ENCODE peak calls at places on chromosomes 11 and 22, in ten cellular contexts. One of them, this sample, is unnamed.

GRCh38 chr11:8814923-8815240 is 96.1 kb upstream of the AKIP1 start:
- DNase-seq in colonic mucosa: no peak
- DNase-seq in lower leg skin: no peak
- DNase-seq in retinal pigment epithelial cell: no peak
- DNase-seq in transverse colon: no peak
- DNase-seq in psoas muscle: no peak
- DNase-seq in AG04449: no peak
- DNase-seq in mammary epithelial cell: no peak
- DNase-seq in lung: no peak
- DNase-seq in body of pancreas: no peak
- DNase-seq in this sample: no peak

GRCh38 chr22:32558681-32559355 is 84.2 kb downstream of the FBXO7 start:
- DNase-seq in lower leg skin: peak
- DNase-seq in body of pancreas: peak
- DNase-seq in transverse colon: peak
- DNase-seq in AG04449: no peak
- DNase-seq in lung: peak
- DNase-seq in colonic mucosa: peak
- DNase-seq in retinal pigment epithelial cell: peak
- DNase-seq in mammary epithelial cell: peak
- DNase-seq in psoas muscle: peak
- DNase-seq in this sample: peak

GRCh38 chr11:128620306-128621175 is 33.2 kb upstream of the ETS1 start:
- DNase-seq in psoas muscle: no peak
- DNase-seq in AG04449: no peak
- DNase-seq in transverse colon: no peak
- DNase-seq in body of pancreas: no peak
- DNase-seq in retinal pigment epithelial cell: no peak
- DNase-seq in lower leg skin: no peak
- DNase-seq in lung: no peak
- DNase-seq in mammary epithelial cell: no peak
- DNase-seq in colonic mucosa: no peak
- DNase-seq in this sample: no peak

GRCh38 chr22:41963453-41964105 is 5.7 kb upstream of the SEPTIN3 start:
- DNase-seq in colonic mucosa: no peak
- DNase-seq in retinal pigment epithelial cell: peak
- DNase-seq in lower leg skin: no peak
- DNase-seq in transverse colon: no peak
- DNase-seq in AG04449: no peak
- DNase-seq in mammary epithelial cell: no peak
- DNase-seq in body of pancreas: no peak
- DNase-seq in lung: peak
- DNase-seq in psoas muscle: no peak
- DNase-seq in this sample: no peak

GRCh38 chr22:44577391-44578114 is 79.5 kb upstream of the RTL6 start:
- DNase-seq in lung: no peak
- DNase-seq in AG04449: no peak
- DNase-seq in retinal pigment epithelial cell: no peak
- DNase-seq in psoas muscle: peak
- DNase-seq in transverse colon: no peak
- DNase-seq in colonic mucosa: no peak
- DNase-seq in mammary epithelial cell: no peak
- DNase-seq in body of pancreas: no peak
- DNase-seq in lower leg skin: no peak
- DNase-seq in this sample: peak

GRCh38 chr22:44972363-44973083 is 37.3 kb downstream of the PHF21B start:
- DNase-seq in lung: no peak
- DNase-seq in lower leg skin: no peak
- DNase-seq in mammary epithelial cell: no peak
- DNase-seq in AG04449: no peak
- DNase-seq in body of pancreas: no peak
- DNase-seq in psoas muscle: no peak
- DNase-seq in transverse colon: peak
- DNase-seq in colonic mucosa: no peak
- DNase-seq in retinal pigment epithelial cell: no peak
- DNase-seq in this sample: peak

GRCh38 chr11:62909107-62909894 is 11.9 kb downstream of the CHRM1 start:
- DNase-seq in transverse colon: peak
- DNase-seq in retinal pigment epithelial cell: no peak
- DNase-seq in body of pancreas: peak
- DNase-seq in AG04449: no peak
- DNase-seq in mammary epithelial cell: peak
- DNase-seq in psoas muscle: peak
- DNase-seq in lung: peak
- DNase-seq in colonic mucosa: peak
- DNase-seq in lower leg skin: peak
- DNase-seq in this sample: peak

GRCh38 chr22:37498289-37498909 is 12.2 kb upstream of the MFNG start:
- DNase-seq in AG04449: no peak
- DNase-seq in transverse colon: peak
- DNase-seq in lower leg skin: no peak
- DNase-seq in retinal pigment epithelial cell: no peak
- DNase-seq in psoas muscle: no peak
- DNase-seq in lung: no peak
- DNase-seq in colonic mucosa: peak
- DNase-seq in body of pancreas: peak
- DNase-seq in mammary epithelial cell: no peak
- DNase-seq in this sample: peak

GRCh38 chr22:17063372-17064106 is 21.3 kb upstream of the IL17RA start:
- DNase-seq in AG04449: no peak
- DNase-seq in lower leg skin: no peak
- DNase-seq in colonic mucosa: no peak
- DNase-seq in transverse colon: no peak
- DNase-seq in lung: no peak
- DNase-seq in mammary epithelial cell: no peak
- DNase-seq in psoas muscle: no peak
- DNase-seq in retinal pigment epithelial cell: no peak
- DNase-seq in body of pancreas: peak
- DNase-seq in this sample: no peak

GRCh38 chr22:26835023-26835422 is 177.6 kb downstream of the MIAT start:
- DNase-seq in lower leg skin: no peak
- DNase-seq in body of pancreas: no peak
- DNase-seq in mammary epithelial cell: no peak
- DNase-seq in AG04449: no peak
- DNase-seq in psoas muscle: no peak
- DNase-seq in lung: no peak
- DNase-seq in transverse colon: no peak
- DNase-seq in retinal pigment epithelial cell: no peak
- DNase-seq in colonic mucosa: no peak
- DNase-seq in this sample: no peak

GRCh38 chr11:66328036-66328306 is 8.3 kb downstream of the RIN1 start:
- DNase-seq in transverse colon: peak
- DNase-seq in retinal pigment epithelial cell: no peak
- DNase-seq in mammary epithelial cell: peak
- DNase-seq in AG04449: no peak
- DNase-seq in lower leg skin: no peak
- DNase-seq in colonic mucosa: no peak
- DNase-seq in lung: no peak
- DNase-seq in body of pancreas: no peak
- DNase-seq in psoas muscle: peak
- DNase-seq in this sample: no peak

GRCh38 chr11:4048340-4048739 is 46.3 kb upstream of the RRM1 start:
- DNase-seq in lower leg skin: no peak
- DNase-seq in body of pancreas: no peak
- DNase-seq in colonic mucosa: no peak
- DNase-seq in transverse colon: no peak
- DNase-seq in AG04449: no peak
- DNase-seq in lung: no peak
- DNase-seq in mammary epithelial cell: no peak
- DNase-seq in psoas muscle: no peak
- DNase-seq in retinal pigment epithelial cell: no peak
- DNase-seq in this sample: no peak

GRCh38 chr11:64164392-64165312 is 1.3 kb downstream of the MACROD1 start:
- DNase-seq in lung: no peak
- DNase-seq in colonic mucosa: peak
- DNase-seq in psoas muscle: peak
- DNase-seq in mammary epithelial cell: no peak
- DNase-seq in lower leg skin: no peak
- DNase-seq in retinal pigment epithelial cell: no peak
- DNase-seq in transverse colon: peak
- DNase-seq in body of pancreas: peak
- DNase-seq in AG04449: no peak
- DNase-seq in this sample: peak

GRCh38 chr22:46063861-46064235 is 86.5 kb upstream of the PPARA start:
- DNase-seq in lung: no peak
- DNase-seq in lower leg skin: no peak
- DNase-seq in mammary epithelial cell: peak
- DNase-seq in body of pancreas: no peak
- DNase-seq in psoas muscle: peak
- DNase-seq in colonic mucosa: no peak
- DNase-seq in transverse colon: peak
- DNase-seq in AG04449: no peak
- DNase-seq in retinal pigment epithelial cell: no peak
- DNase-seq in this sample: peak

GRCh38 chr11:7143908-7144307 is 55.1 kb downstream of the RBMXL2 start:
- DNase-seq in lower leg skin: no peak
- DNase-seq in psoas muscle: no peak
- DNase-seq in retinal pigment epithelial cell: no peak
- DNase-seq in AG04449: peak
- DNase-seq in transverse colon: no peak
- DNase-seq in lung: no peak
- DNase-seq in mammary epithelial cell: peak
- DNase-seq in colonic mucosa: no peak
- DNase-seq in body of pancreas: no peak
- DNase-seq in this sample: no peak

GRCh38 chr11:11268706-11269105 is 84.3 kb downstream of the CSNK2A3 start:
- DNase-seq in lung: no peak
- DNase-seq in mammary epithelial cell: no peak
- DNase-seq in lower leg skin: no peak
- DNase-seq in AG04449: no peak
- DNase-seq in retinal pigment epithelial cell: no peak
- DNase-seq in transverse colon: no peak
- DNase-seq in colonic mucosa: no peak
- DNase-seq in psoas muscle: no peak
- DNase-seq in body of pancreas: no peak
- DNase-seq in this sample: no peak

GRCh38 chr22:23790819-23791736 is 4.3 kb downstream of the SMARCB1 start:
- DNase-seq in mammary epithelial cell: no peak
- DNase-seq in transverse colon: no peak
- DNase-seq in retinal pigment epithelial cell: no peak
- DNase-seq in psoas muscle: no peak
- DNase-seq in body of pancreas: no peak
- DNase-seq in lower leg skin: peak
- DNase-seq in colonic mucosa: no peak
- DNase-seq in lung: no peak
- DNase-seq in AG04449: no peak
- DNase-seq in this sample: peak

GRCh38 chr22:31944700-31945477 is 554 bp downstream of the YWHAH start:
- DNase-seq in transverse colon: peak
- DNase-seq in lower leg skin: no peak
- DNase-seq in colonic mucosa: peak
- DNase-seq in psoas muscle: peak
- DNase-seq in lung: peak
- DNase-seq in mammary epithelial cell: no peak
- DNase-seq in retinal pigment epithelial cell: no peak
- DNase-seq in body of pancreas: peak
- DNase-seq in AG04449: no peak
- DNase-seq in this sample: peak

DNA sequence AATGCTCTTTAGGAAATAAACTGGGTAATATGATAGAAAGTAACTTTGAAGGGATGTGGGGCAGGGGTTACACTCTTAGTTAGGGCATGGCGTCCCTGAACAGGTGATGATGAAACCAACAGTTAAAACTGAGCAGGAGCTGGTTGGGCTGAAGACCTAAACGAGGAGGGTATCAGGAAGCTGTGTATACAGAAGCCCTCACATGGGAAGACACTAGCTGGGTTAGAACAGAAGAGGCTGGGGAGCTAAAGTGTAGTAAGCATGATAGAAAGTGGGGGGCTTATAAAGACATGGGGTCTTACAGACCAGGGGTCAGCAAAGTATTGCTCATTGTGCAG is 5.2 kb upstream of the CRTAM start:
- DNase-seq in mammary epithelial cell: no peak
- DNase-seq in body of pancreas: no peak
- DNase-seq in transverse colon: no peak
- DNase-seq in colonic mucosa: no peak
- DNase-seq in lung: no peak
- DNase-seq in AG04449: no peak
- DNase-seq in lower leg skin: no peak
- DNase-seq in retinal pigment epithelial cell: no peak
- DNase-seq in psoas muscle: no peak
- DNase-seq in this sample: no peak
- H3K4me3 ChIP-seq in mammary epithelial cell: no peak
- H3K4me3 ChIP-seq in body of pancreas: no peak
- H3K4me3 ChIP-seq in transverse colon: no peak
- H3K4me3 ChIP-seq in colonic mucosa: no peak
- H3K4me3 ChIP-seq in lung: no peak
- H3K4me3 ChIP-seq in AG04449: no peak
- H3K4me3 ChIP-seq in lower leg skin: no peak
- H3K4me3 ChIP-seq in retinal pigment epithelial cell: no peak
- H3K4me3 ChIP-seq in psoas muscle: no peak
- H3K4me3 ChIP-seq in this sample: no peak

GRCh38 chr11:60887531-60887930 is 18.9 kb downstream of the PRPF19 start:
- DNase-seq in mammary epithelial cell: peak
- DNase-seq in AG04449: no peak
- DNase-seq in transverse colon: peak
- DNase-seq in retinal pigment epithelial cell: no peak
- DNase-seq in lung: no peak
- DNase-seq in lower leg skin: no peak
- DNase-seq in body of pancreas: peak
- DNase-seq in psoas muscle: no peak
- DNase-seq in colonic mucosa: peak
- DNase-seq in this sample: peak
- TF ChIP-seq CTCF in mammary epithelial cell: peak
- TF ChIP-seq CTCF in AG04449: peak
- TF ChIP-seq CTCF in transverse colon: peak
- TF ChIP-seq CTCF in retinal pigment epithelial cell: peak
- TF ChIP-seq CTCF in lung: no peak
- TF ChIP-seq CTCF in lower leg skin: no peak
- TF ChIP-seq CTCF in body of pancreas: peak
- TF ChIP-seq CTCF in psoas muscle: peak
- TF ChIP-seq CTCF in colonic mucosa: peak
- TF ChIP-seq CTCF in this sample: peak

GRCh38 chr11:116772443-116773202 is at the start of gene BUD13:
- DNase-seq in mammary epithelial cell: peak
- DNase-seq in retinal pigment epithelial cell: no peak
- DNase-seq in body of pancreas: peak
- DNase-seq in psoas muscle: peak
- DNase-seq in AG04449: no peak
- DNase-seq in lung: peak
- DNase-seq in colonic mucosa: peak
- DNase-seq in transverse colon: peak
- DNase-seq in lower leg skin: peak
- DNase-seq in this sample: peak
- H3K4me3 ChIP-seq in mammary epithelial cell: peak
- H3K4me3 ChIP-seq in retinal pigment epithelial cell: peak
- H3K4me3 ChIP-seq in body of pancreas: peak
- H3K4me3 ChIP-seq in psoas muscle: peak
- H3K4me3 ChIP-seq in AG04449: peak
- H3K4me3 ChIP-seq in lung: peak
- H3K4me3 ChIP-seq in colonic mucosa: peak
- H3K4me3 ChIP-seq in transverse colon: peak
- H3K4me3 ChIP-seq in lower leg skin: peak
- H3K4me3 ChIP-seq in this sample: peak

DNA sequence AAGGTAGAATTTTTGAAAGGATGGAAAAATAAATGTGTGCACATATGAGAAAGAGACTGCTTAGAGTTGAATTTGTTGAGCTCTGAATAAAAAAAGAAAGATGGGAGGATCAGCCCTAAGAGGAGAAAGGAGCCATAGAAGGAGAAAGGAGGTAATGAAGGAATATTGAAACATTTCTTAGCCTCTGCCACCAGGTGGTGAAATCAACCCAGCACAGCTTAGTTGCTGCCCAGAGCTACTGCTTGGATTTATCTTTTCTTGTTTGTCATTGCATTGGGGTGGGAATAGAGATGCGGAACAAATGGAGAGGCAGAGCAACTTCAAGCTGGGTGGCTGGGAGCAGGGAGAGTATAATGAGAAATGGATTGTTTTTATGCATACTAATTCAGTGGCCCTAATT is 80.4 kb downstream of the SERGEF start:
- DNase-seq in AG04449: no peak
- DNase-seq in lung: no peak
- DNase-seq in mammary epithelial cell: no peak
- DNase-seq in transverse colon: no peak
- DNase-seq in colonic mucosa: no peak
- DNase-seq in body of pancreas: no peak
- DNase-seq in retinal pigment epithelial cell: no peak
- DNase-seq in psoas muscle: no peak
- DNase-seq in lower leg skin: no peak
- DNase-seq in this sample: no peak
- TF ChIP-seq CTCF in AG04449: no peak
- TF ChIP-seq CTCF in lung: no peak
- TF ChIP-seq CTCF in mammary epithelial cell: peak
- TF ChIP-seq CTCF in transverse colon: no peak
- TF ChIP-seq CTCF in colonic mucosa: no peak
- TF ChIP-seq CTCF in body of pancreas: no peak
- TF ChIP-seq CTCF in retinal pigment epithelial cell: peak
- TF ChIP-seq CTCF in psoas muscle: no peak
- TF ChIP-seq CTCF in lower leg skin: no peak
- TF ChIP-seq CTCF in this sample: no peak